ENCODE peak calls at places on chromosomes 2 and 18, in nine cellular contexts. A is GM10248; S is hepatic stellate cell; D is effector memory CD8-positive, alpha-beta T cell; P is IMR-90; C is activated CD8-positive, alpha-beta memory T cell treated with anti-CD3 and anti-CD28 coated beads for 4 hours; Q is foreskin fibroblast; U is Panc1; Y is HFFc6. O is an unnamed sample.

GRCh38 chr2:28387082-28387960 is 5.3 kb upstream of the FOSL2 start:
- DNase-seq in A (no peak), S (peak), D (no peak), P (peak), C (no peak), Q (peak), U (no peak), Y (peak), O (no peak)

GRCh38 chr2:71006287-71006686 is 11.6 kb upstream of the TEX261 start:
- DNase-seq in A (no peak), S (no peak), D (no peak), P (no peak), C (no peak), Q (no peak), U (no peak), Y (no peak), O (no peak)

GRCh38 chr2:131034122-131035051 is 58.9 kb downstream of the FAM168B start:
- DNase-seq in A (no peak), S (no peak), D (no peak), P (peak), C (no peak), Q (peak), U (no peak), Y (no peak), O (no peak)

GRCh38 chr2:3238951-3239841 is 138.4 kb downstream of the EIPR1 start:
- DNase-seq in A (peak), S (no peak), D (no peak), P (no peak), C (no peak), Q (no peak), U (no peak), Y (no peak), O (no peak)

GRCh38 chr2:169664978-169665930 is 29.0 kb downstream of the CFAP210 start:
- DNase-seq in A (no peak), S (no peak), D (no peak), P (peak), C (no peak), Q (no peak), U (no peak), Y (peak), O (no peak)

GRCh38 chr2:54516842-54517241 is 60.7 kb downstream of the SPTBN1 start:
- DNase-seq in A (no peak), S (no peak), D (no peak), P (no peak), C (no peak), Q (no peak), U (no peak), Y (no peak), O (no peak)

GRCh38 chr2:177753682-177754475 is 318.7 kb downstream of the PDE11A start:
- DNase-seq in A (no peak), S (peak), D (no peak), P (peak), C (no peak), Q (peak), U (no peak), Y (peak), O (no peak)

GRCh38 chr2:2399390-2399789 is 68.3 kb upstream of the MYT1L start:
- DNase-seq in A (no peak), S (no peak), D (no peak), P (no peak), C (no peak), Q (no peak), U (no peak), Y (no peak), O (no peak)

GRCh38 chr2:72004201-72004915 is 143.3 kb downstream of the CYP26B1 start:
- DNase-seq in A (no peak), S (no peak), D (no peak), P (no peak), C (no peak), Q (no peak), U (no peak), Y (no peak), O (no peak)

GRCh38 chr2:207960090-207960489 is 65.2 kb downstream of the PLEKHM3 start:
- DNase-seq in A (no peak), S (no peak), D (no peak), P (no peak), C (no peak), Q (no peak), U (no peak), Y (no peak), O (no peak)

GRCh38 chr2:96556441-96557330 is 20.1 kb downstream of the ARID5A start:
- DNase-seq in A (no peak), S (peak), D (no peak), P (peak), C (no peak), Q (peak), U (peak), Y (peak), O (no peak)

GRCh38 chr2:221102896-221103688 is 469.0 kb downstream of the EPHA4 start:
- DNase-seq in A (no peak), S (no peak), D (no peak), P (no peak), C (no peak), Q (no peak), U (no peak), Y (no peak), O (no peak)

GRCh38 chr2:20516291-20516645 is 69.4 kb downstream of the RHOB start:
- DNase-seq in A (no peak), S (no peak), D (no peak), P (no peak), C (no peak), Q (no peak), U (no peak), Y (no peak), O (no peak)

GRCh38 chr2:76985387-76986136 is 536.6 kb downstream of the LRRTM4 start:
- DNase-seq in A (no peak), S (no peak), D (no peak), P (no peak), C (no peak), Q (no peak), U (no peak), Y (no peak), O (no peak)

GRCh38 chr2:26001743-26002341 is 19.5 kb upstream of the KIF3C start:
- DNase-seq in A (no peak), S (no peak), D (no peak), P (peak), C (no peak), Q (peak), U (no peak), Y (no peak), O (no peak)

GRCh38 chr18:73891572-73892421 is 255.8 kb downstream of the FBXO15 start:
- DNase-seq in A (no peak), S (no peak), D (no peak), P (no peak), C (no peak), Q (no peak), U (no peak), Y (no peak), O (no peak)

GRCh38 chr2:30115981-30116285 is 30.9 kb upstream of the YPEL5 start:
- DNase-seq in A (no peak), S (no peak), D (no peak), P (no peak), C (no peak), Q (no peak), U (no peak), Y (no peak), O (no peak)

GRCh38 chr2:85433511-85434089 is 15.1 kb downstream of the SH2D6 start:
- DNase-seq in A (no peak), S (peak), D (no peak), P (peak), C (no peak), Q (peak), U (no peak), Y (peak), O (no peak)

GRCh38 chr2:227410191-227410590 is 22.4 kb upstream of the SCYGR1 start:
- DNase-seq in A (no peak), S (no peak), D (no peak), P (no peak), C (no peak), Q (peak), U (no peak), Y (no peak), O (no peak)

GRCh38 chr2:8848328-8849100 is 11.1 kb upstream of the KIDINS220 start:
- DNase-seq in A (no peak), S (no peak), D (no peak), P (no peak), C (no peak), Q (no peak), U (no peak), Y (no peak), O (no peak)

GRCh38 chr2:181742908-181743722 is 62.8 kb upstream of the NEUROD1 start:
- DNase-seq in A (peak), S (peak), D (no peak), P (peak), C (no peak), Q (peak), U (peak), Y (peak), O (peak)

GRCh38 chr2:168247341-168248305 is at the start of gene STK39:
- DNase-seq in A (peak), S (peak), D (peak), P (peak), C (peak), Q (peak), U (no peak), Y (peak), O (no peak)

GRCh38 chr2:188065386-188065785 is 226.3 kb upstream of the GULP1 start:
- DNase-seq in A (no peak), S (no peak), D (no peak), P (no peak), C (no peak), Q (no peak), U (no peak), Y (no peak), O (no peak)

GRCh38 chr2:157990173-157990572 is 111.5 kb upstream of the UPP2 start:
- DNase-seq in A (no peak), S (no peak), D (no peak), P (no peak), C (no peak), Q (no peak), U (no peak), Y (no peak), O (no peak)

GRCh38 chr2:30516166-30516565 is 69.1 kb downstream of the LCLAT1 start:
- DNase-seq in A (no peak), S (no peak), D (no peak), P (no peak), C (no peak), Q (no peak), U (no peak), Y (no peak), O (no peak)

GRCh38 chr2:27705851-27706622 is 42.3 kb downstream of the SLC4A1AP start:
- DNase-seq in A (no peak), S (peak), D (no peak), P (peak), C (no peak), Q (peak), U (peak), Y (peak), O (no peak)

GRCh38 chr18:38025433-38026038 is 459.9 kb upstream of the CELF4 start:
- DNase-seq in A (no peak), S (no peak), D (no peak), P (no peak), C (no peak), Q (peak), U (no peak), Y (no peak), O (no peak)